ENCODE peak calls at places on chromosomes 13 and 19, in five cellular contexts. N is astrocyte of the hippocampus, K is neural progenitor cell, Z is lower leg skin, I is T-helper 9 cell. F is an unnamed sample.

GRCh38 chr19:48719263-48720171 is at the start of gene MAMSTR:
- DNase-seq in Z (no peak), I (no peak), N (no peak), K (no peak), F (peak)

GRCh38 chr19:33554821-33555220 is 33.2 kb upstream of the PEPD start:
- DNase-seq in I (no peak), Z (no peak), K (no peak), N (no peak), F (no peak)

GRCh38 chr13:97938701-97939475 is 14.6 kb upstream of the IPO5 start:
- DNase-seq in I (no peak), N (no peak), K (no peak), Z (peak), F (no peak)

GRCh38 chr19:16571689-16572331 is 405 bp downstream of the SLC35E1 start:
- DNase-seq in K (no peak), Z (no peak), N (no peak), I (no peak), F (no peak)

GRCh38 chr13:114211446-114211845 is 23.3 kb upstream of the CDC16 start:
- DNase-seq in N (no peak), Z (no peak), I (no peak), K (no peak), F (no peak)

GRCh38 chr13:110436276-110436675 is 125.2 kb downstream of the RAB20 start:
- DNase-seq in N (peak), I (no peak), K (no peak), Z (peak), F (no peak)

GRCh38 chr19:40423938-40424337 is 1.9 kb downstream of the SERTAD1 start:
- DNase-seq in K (no peak), I (no peak), N (no peak), Z (no peak), F (no peak)

GRCh38 chr13:105937451-105937850 is 598.0 kb downstream of the EFNB2 start:
- DNase-seq in Z (no peak), I (no peak), N (no peak), K (no peak), F (peak)

GRCh38 chr13:42055500-42056085 is 7.1 kb downstream of the DGKH start:
- DNase-seq in N (no peak), Z (no peak), I (no peak), K (no peak), F (no peak)

GRCh38 chr19:46902402-46902766 is 41.6 kb downstream of the ARHGAP35 start:
- DNase-seq in K (no peak), N (peak), Z (no peak), I (no peak), F (no peak)

GRCh38 chr13:49409008-49409407 is 34.9 kb downstream of the CAB39L start:
- DNase-seq in K (peak), Z (no peak), N (no peak), I (no peak), F (no peak)

GRCh38 chr19:4082172-4082571 is 15.5 kb upstream of the ZBTB7A start:
- DNase-seq in Z (no peak), K (no peak), I (no peak), N (no peak), F (no peak)

GRCh38 chr13:49641810-49642291 is 13.5 kb downstream of the ARL11 start:
- DNase-seq in I (no peak), N (peak), Z (no peak), K (no peak), F (no peak)

GRCh38 chr19:40982594-40983101 is 8.4 kb upstream of the CYP2B6 start:
- DNase-seq in K (no peak), Z (peak), I (no peak), N (peak), F (no peak)

GRCh38 chr13:30705672-30706071 is 29.7 kb upstream of the ALOX5AP start:
- DNase-seq in Z (no peak), I (no peak), N (no peak), K (no peak), F (no peak)

GRCh38 chr13:78638216-78638615 is 20.7 kb downstream of the OBI1 start:
- DNase-seq in Z (no peak), I (no peak), N (no peak), K (no peak), F (no peak)

GRCh38 chr13:94483970-94484369 is 4.5 kb upstream of the DCT start:
- DNase-seq in I (no peak), Z (no peak), K (no peak), N (no peak), F (no peak)

GRCh38 chr13:95087746-95088305 is 213.4 kb downstream of the ABCC4 start:
- DNase-seq in K (no peak), N (peak), Z (no peak), I (no peak), F (no peak)

GRCh38 chr19:6378498-6378897 is 2.8 kb upstream of the PSPN start:
- DNase-seq in I (no peak), N (no peak), Z (no peak), K (no peak), F (no peak)

GRCh38 chr13:60402022-60402421 is 5.0 kb downstream of the TDRD3 start:
- DNase-seq in Z (no peak), K (no peak), I (no peak), N (peak), F (no peak)